ENCODE peak calls at places on chromosome 21, in five cellular contexts. H, V, D, P and X are unnamed samples.

GRCh38 chr21:37891953-37892352 is 24.3 kb downstream of the KCNJ6 start:
- DNase-seq in H (no peak), V (no peak), D (no peak), P (no peak), X (no peak)

GRCh38 chr21:25558123-25558522 is 49.2 kb downstream of the MRPL39 start:
- DNase-seq in H (no peak), V (no peak), D (no peak), P (no peak), X (no peak)

GRCh38 chr21:27315373-27315772 is 348.5 kb upstream of the ADAMTS5 start:
- DNase-seq in H (no peak), V (no peak), D (no peak), P (no peak), X (no peak)

GRCh38 chr21:33685613-33686197 is 43.4 kb downstream of the ITSN1 start:
- DNase-seq in H (no peak), V (peak; percentile 74), D (peak; percentile 70), P (no peak), X (no peak)

GRCh38 chr21:15804247-15804985 is 74.6 kb downstream of the USP25 start:
- DNase-seq in H (no peak), V (no peak), D (no peak), P (no peak), X (no peak)

GRCh38 chr21:44298301-44298700 is 1.6 kb upstream of the PFKL start:
- DNase-seq in H (no peak), V (no peak), D (no peak), P (no peak), X (no peak)

GRCh38 chr21:38342734-38343133 is 85.9 kb downstream of the KCNJ15 start:
- DNase-seq in H (no peak), V (peak; percentile 45), D (no peak), P (no peak), X (no peak)

GRCh38 chr21:32413697-32414578 is 1.4 kb downstream of the EVA1C start:
- DNase-seq in H (no peak), V (no peak), D (no peak), P (no peak), X (peak; percentile 34)

GRCh38 chr21:43864313-43864805 is 664 bp upstream of the AGPAT3 start:
- DNase-seq in H (peak; percentile 74), V (no peak), D (no peak), P (peak; percentile 31), X (peak; percentile 56)

GRCh38 chr21:37257526-37257966 is 9.6 kb downstream of the VPS26C start:
- DNase-seq in H (no peak), V (no peak), D (no peak), P (peak; percentile 14), X (peak; percentile 19)

GRCh38 chr21:35764586-35764985 is 295.7 kb downstream of the SETD4 start:
- DNase-seq in H (no peak), V (no peak), D (no peak), P (no peak), X (no peak)